ENCODE peak calls at places on chromosomes 12 and 14, in eight cellular contexts. U is PC-3, W is HCT116, D is GM23338, Z is OCI-LY7, O is neural progenitor cell, V is hepatocyte, L is GM23248. T is an unnamed sample.

GRCh38 chr12:84131076-84131475 is 781.5 kb downstream of the SLC6A15 start:
- DNase-seq in U (peak), W (no peak), D (no peak), Z (no peak), O (no peak), V (no peak), L (peak), T (no peak)

GRCh38 chr12:89707623-89707991 is 1.0 kb downstream of the ATP2B1 start:
- DNase-seq in U (no peak), W (no peak), D (peak), Z (peak), O (peak), V (peak), L (peak), T (peak)

GRCh38 chr14:77267937-77268699 is 2.9 kb downstream of the NGB start:
- DNase-seq in U (no peak), W (no peak), D (no peak), Z (no peak), O (no peak), V (no peak), L (no peak), T (no peak)

GRCh38 chr12:46364777-46365580 is 7.6 kb downstream of the SLC38A2 start:
- DNase-seq in U (peak), W (no peak), D (no peak), Z (no peak), O (no peak), V (peak), L (peak), T (no peak)

GRCh38 chr14:35814371-35815005 is 5.4 kb upstream of the RALGAPA1 start:
- DNase-seq in U (peak), W (peak), D (peak), Z (peak), O (peak), V (peak), L (peak), T (peak)

GRCh38 chr14:60002819-60003492 is 83.0 kb downstream of the LRRC9 start:
- DNase-seq in U (peak), W (no peak), D (no peak), Z (no peak), O (no peak), V (peak), L (no peak), T (no peak)

GRCh38 chr12:24494401-24494800 is 454.5 kb downstream of the BCAT1 start:
- DNase-seq in U (no peak), W (no peak), D (no peak), Z (no peak), O (no peak), V (no peak), L (no peak), T (no peak)

GRCh38 chr14:29584992-29585391 is 342.7 kb downstream of the PRKD1 start:
- DNase-seq in U (peak), W (no peak), D (peak), Z (no peak), O (peak), V (peak), L (peak), T (no peak)

GRCh38 chr12:130633771-130634170 is 82.3 kb downstream of the RIMBP2 start:
- DNase-seq in U (peak), W (no peak), D (peak), Z (no peak), O (peak), V (peak), L (no peak), T (peak)

GRCh38 chr14:100592461-100592871 is 5.2 kb upstream of the BEGAIN start:
- DNase-seq in U (no peak), W (no peak), D (no peak), Z (no peak), O (no peak), V (no peak), L (no peak), T (no peak)

GRCh38 chr12:117012189-117012805 is 86.9 kb downstream of the TESC start:
- DNase-seq in U (no peak), W (no peak), D (no peak), Z (no peak), O (no peak), V (no peak), L (peak), T (no peak)

GRCh38 chr14:23186913-23187654 is 3.6 kb upstream of the SLC7A8 start:
- DNase-seq in U (peak), W (peak), D (peak), Z (peak), O (peak), V (peak), L (peak), T (peak)

GRCh38 chr14:23121401-23121800 is 2.3 kb upstream of the CEBPE start:
- DNase-seq in U (peak), W (no peak), D (no peak), Z (peak), O (peak), V (peak), L (peak), T (no peak)

GRCh38 chr14:57831981-57832380 is 33.9 kb downstream of the SLC35F4 start:
- DNase-seq in U (no peak), W (no peak), D (peak), Z (peak), O (peak), V (peak), L (no peak), T (no peak)

GRCh38 chr12:113802966-113803828 is 162.9 kb downstream of the RBM19 start:
- DNase-seq in U (no peak), W (no peak), D (no peak), Z (no peak), O (no peak), V (no peak), L (no peak), T (no peak)

GRCh38 chr12:31035226-31035625 is 38.4 kb upstream of the DDX11 start:
- DNase-seq in U (no peak), W (no peak), D (no peak), Z (no peak), O (no peak), V (no peak), L (peak), T (no peak)

GRCh38 chr14:92794547-92794941 is 439 bp downstream of the GOLGA5 start:
- DNase-seq in U (no peak), W (no peak), D (peak), Z (no peak), O (peak), V (peak), L (peak), T (peak)

GRCh38 chr14:52286659-52287649 is 19.5 kb downstream of the PTGDR start:
- DNase-seq in U (no peak), W (no peak), D (no peak), Z (no peak), O (no peak), V (no peak), L (peak), T (no peak)

GRCh38 chr14:66401447-66402095 is 84.6 kb upstream of the CCDC196 start:
- DNase-seq in U (peak), W (no peak), D (no peak), Z (no peak), O (peak), V (no peak), L (peak), T (peak)

GRCh38 chr14:92956961-92957360 is 34.0 kb downstream of the CHGA start:
- DNase-seq in U (no peak), W (no peak), D (no peak), Z (no peak), O (no peak), V (no peak), L (no peak), T (no peak)

DNA sequence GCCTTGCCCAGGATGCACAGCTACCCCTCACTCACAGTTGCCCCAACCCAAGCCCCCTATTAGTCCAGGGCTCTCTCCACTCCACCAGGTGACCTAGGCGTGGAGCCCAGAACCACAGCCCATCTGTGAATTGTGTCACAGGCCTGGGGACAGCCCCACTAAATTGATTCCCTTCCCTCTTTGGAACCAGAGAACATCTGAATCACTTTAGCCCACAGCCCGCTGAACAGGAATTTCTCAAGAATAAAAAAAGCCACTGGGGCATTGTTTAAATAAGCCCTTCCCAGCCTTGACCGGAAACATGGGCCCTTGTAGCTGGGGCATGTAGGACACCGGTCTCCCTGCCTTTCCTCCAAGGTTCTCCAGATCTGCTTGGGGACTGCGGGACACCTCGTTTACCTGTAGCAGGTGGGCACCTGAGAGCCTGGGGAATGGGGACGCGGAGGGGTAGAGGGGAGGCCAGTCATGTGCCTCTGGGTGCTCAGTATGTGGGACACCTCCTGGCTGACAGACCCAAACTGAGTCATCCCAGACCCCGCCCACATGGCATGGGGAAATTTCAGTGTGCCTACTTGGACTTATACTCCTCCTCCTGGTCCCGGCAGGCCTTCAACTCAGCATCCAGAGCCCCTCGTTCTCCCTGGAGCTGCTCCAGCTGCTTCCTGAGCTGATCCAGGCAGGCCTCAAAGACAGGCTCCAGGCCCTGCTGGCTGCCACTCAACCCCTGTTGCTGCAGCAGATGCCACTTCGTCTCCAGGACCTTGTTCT is 1.3 kb downstream of the KRT78 start:
- DNase-seq in U (peak), W (no peak), D (no peak), Z (no peak), O (peak), V (no peak), L (peak), T (no peak)
- H3K4me2 ChIP-seq in U (no peak), W (peak), D (no peak), Z (no peak), O (no peak), V (no peak), L (no peak), T (no peak)

GRCh38 chr14:50559990-50560928 is at the start of gene ATL1:
- DNase-seq in U (peak), W (peak), D (peak), Z (peak), O (peak), V (peak), L (peak), T (peak)
- TF ChIP-seq EZH2phosphoT487 in U (no peak), W (no peak), D (no peak), Z (no peak), O (peak), V (no peak), L (no peak), T (no peak)

GRCh38 chr14:94126800-94127199 is 2.6 kb downstream of the IFI27L2 start:
- DNase-seq in U (no peak), W (no peak), D (no peak), Z (no peak), O (no peak), V (no peak), L (no peak), T (no peak)

GRCh38 chr14:94127330-94127729 is 2.1 kb downstream of the IFI27L2 start:
- DNase-seq in U (no peak), W (no peak), D (no peak), Z (no peak), O (no peak), V (no peak), L (no peak), T (no peak)

GRCh38 chr14:94129111-94129757 is at the start of gene IFI27L2:
- DNase-seq in U (peak), W (peak), D (peak), Z (peak), O (peak), V (peak), L (peak), T (peak)

GRCh38 chr14:94129758-94130414 is 482 bp upstream of the IFI27L2 start:
- DNase-seq in U (peak), W (peak), D (peak), Z (peak), O (peak), V (peak), L (peak), T (peak)

GRCh38 chr14:94128216-94128839 is 1.1 kb downstream of the IFI27L2 start:
- DNase-seq in U (no peak), W (no peak), D (no peak), Z (no peak), O (no peak), V (no peak), L (no peak), T (no peak)
- H3K4me2 ChIP-seq in U (peak), W (peak), D (peak), Z (peak), O (peak), V (peak), L (peak), T (peak)

GRCh38 chr14:70823281-70823680 is 14.0 kb upstream of the MAP3K9 start:
- DNase-seq in U (no peak), W (no peak), D (peak), Z (no peak), O (no peak), V (no peak), L (no peak), T (no peak)

GRCh38 chr14:70821916-70822705 is 12.8 kb upstream of the MAP3K9 start:
- DNase-seq in U (peak), W (no peak), D (peak), Z (no peak), O (peak), V (peak), L (peak), T (peak)

GRCh38 chr14:70827366-70828151 is 18.2 kb upstream of the MAP3K9 start:
- DNase-seq in U (peak), W (no peak), D (no peak), Z (no peak), O (no peak), V (peak), L (peak), T (no peak)

GRCh38 chr14:70821581-70821915 is 12.2 kb upstream of the MAP3K9 start:
- DNase-seq in U (no peak), W (no peak), D (peak), Z (no peak), O (no peak), V (no peak), L (no peak), T (no peak)

DNA sequence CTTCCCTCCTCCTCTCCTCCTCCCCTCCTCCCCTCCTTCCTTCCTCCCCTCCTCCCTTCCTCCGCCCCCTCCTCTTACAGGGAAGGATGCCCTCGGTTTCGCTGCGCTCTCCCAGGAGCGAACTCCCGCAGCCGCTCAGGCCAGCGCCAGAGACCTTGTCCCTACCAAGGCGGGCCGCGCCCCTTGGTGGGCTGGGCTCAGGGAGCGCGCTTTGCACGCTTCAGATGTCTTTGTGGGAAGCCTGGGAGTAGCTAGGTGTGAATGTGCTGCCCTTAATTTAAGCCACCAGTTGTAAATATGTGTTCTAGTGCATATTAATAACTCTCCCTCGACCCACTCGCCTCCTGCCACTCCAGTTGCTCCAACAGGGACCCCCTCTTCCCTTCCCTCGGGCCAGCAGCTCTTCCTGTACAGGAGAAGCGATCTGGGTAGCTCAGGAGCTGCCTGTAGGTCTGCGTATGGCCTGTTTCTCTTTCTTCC is 13.4 kb upstream of the MAP3K9 start:
- DNase-seq in U (no peak), W (no peak), D (peak), Z (no peak), O (peak), V (peak), L (peak), T (peak)
- TF ChIP-seq EZH2phosphoT487 in U (no peak), W (no peak), D (no peak), Z (no peak), O (no peak), V (no peak), L (no peak), T (no peak)

GRCh38 chr14:88851587-88851986 is 27.1 kb downstream of the TTC8 start:
- DNase-seq in U (no peak), W (no peak), D (no peak), Z (no peak), O (no peak), V (no peak), L (no peak), T (no peak)

GRCh38 chr14:88844980-88845491 is 20.6 kb downstream of the TTC8 start:
- DNase-seq in U (no peak), W (no peak), D (no peak), Z (no peak), O (no peak), V (no peak), L (no peak), T (no peak)

GRCh38 chr14:88849717-88850116 is 25.3 kb downstream of the TTC8 start:
- DNase-seq in U (no peak), W (no peak), D (no peak), Z (no peak), O (no peak), V (no peak), L (peak), T (no peak)

GRCh38 chr14:88852632-88853031 is 28.2 kb downstream of the TTC8 start:
- DNase-seq in U (no peak), W (no peak), D (no peak), Z (no peak), O (no peak), V (no peak), L (no peak), T (peak)

DNA sequence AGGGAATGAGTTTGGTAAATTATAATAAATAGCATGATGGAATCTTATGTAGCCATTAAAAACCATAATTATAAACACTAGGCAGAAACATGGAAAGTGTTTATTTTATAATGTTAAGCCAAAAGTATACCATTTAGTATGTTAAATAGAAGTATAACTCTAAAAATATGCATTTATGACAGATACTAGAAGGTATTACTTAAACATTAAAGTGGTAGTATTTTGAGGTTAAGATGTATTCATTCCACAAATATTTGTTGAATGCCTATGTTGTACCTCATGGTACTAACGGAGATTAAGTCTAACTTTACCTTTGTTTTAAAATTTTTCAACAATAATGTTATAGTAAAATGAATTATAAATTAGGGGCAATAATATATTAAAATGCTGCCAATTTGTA is 24.1 kb downstream of the TTC8 start:
- DNase-seq in U (peak), W (no peak), D (no peak), Z (no peak), O (no peak), V (no peak), L (peak), T (no peak)
- H3K4me2 ChIP-seq in U (peak), W (no peak), D (no peak), Z (no peak), O (no peak), V (no peak), L (peak), T (no peak)

GRCh38 chr14:68538641-68539040 is 254.2 kb downstream of the ZFP36L1 start:
- DNase-seq in U (no peak), W (no peak), D (no peak), Z (no peak), O (peak), V (no peak), L (no peak), T (no peak)

GRCh38 chr14:68539839-68540238 is 253.0 kb downstream of the ZFP36L1 start:
- DNase-seq in U (no peak), W (no peak), D (no peak), Z (no peak), O (no peak), V (no peak), L (no peak), T (no peak)

GRCh38 chr14:68534301-68534700 is 258.6 kb downstream of the ZFP36L1 start:
- DNase-seq in U (no peak), W (no peak), D (no peak), Z (no peak), O (no peak), V (no peak), L (no peak), T (no peak)

GRCh38 chr14:68539311-68539737 is 253.5 kb downstream of the ZFP36L1 start:
- DNase-seq in U (no peak), W (no peak), D (peak), Z (no peak), O (peak), V (no peak), L (no peak), T (no peak)

DNA sequence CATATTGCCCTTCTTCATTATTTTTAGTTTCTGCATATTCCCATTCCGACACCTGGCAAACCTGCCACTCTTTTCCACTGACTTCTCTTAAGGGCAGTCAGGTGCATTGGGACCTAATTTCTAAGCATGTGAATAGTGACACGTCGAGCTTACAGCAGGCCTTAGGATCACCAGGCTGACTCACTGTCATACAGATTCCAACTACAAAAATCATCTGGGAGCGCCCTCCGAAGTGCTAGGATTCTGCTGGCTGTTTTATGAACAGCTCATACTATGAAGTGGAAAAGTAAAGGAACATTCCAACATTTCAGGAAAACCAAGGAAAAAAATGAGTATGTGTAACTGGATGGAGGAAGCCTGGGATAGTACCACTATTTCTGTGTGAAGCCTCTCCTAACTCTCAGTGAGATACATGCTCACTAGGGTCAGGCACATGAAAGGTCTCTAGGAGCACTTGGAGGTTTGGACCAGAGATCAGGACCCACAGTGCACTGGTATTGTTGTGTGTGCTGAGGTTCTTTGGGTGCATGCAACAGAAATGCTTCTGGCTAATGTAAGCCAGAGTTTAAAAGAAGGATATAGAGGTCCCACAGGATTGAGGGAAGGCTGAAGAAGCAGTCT is 257.4 kb downstream of the ZFP36L1 start:
- DNase-seq in U (peak), W (peak), D (no peak), Z (no peak), O (no peak), V (no peak), L (peak), T (no peak)
- TF ChIP-seq EZH2phosphoT487 in U (no peak), W (no peak), D (no peak), Z (no peak), O (no peak), V (no peak), L (no peak), T (no peak)